ENCODE peak calls at places on chromosomes 4 and X, in nine cellular contexts. O, D, I, K, Q, S, H, A and Z are unnamed samples. For H3K27me3, the result is how much of the 10 kb centered on the place peaks cover.

GRCh38 chrX:69424161-69424560 is 80.0 kb upstream of the NALF2 start:
- DNase-seq in A (no peak), O (peak), D (no peak), Q (no peak), S (no peak), K (peak), H (no peak), I (no peak), Z (peak)

GRCh38 chrX:39936886-39937770 is 160.6 kb downstream of the BCOR start:
- DNase-seq in D (no peak), O (no peak), I (no peak), S (no peak), A (no peak), Q (no peak), K (no peak), H (no peak), Z (no peak)

GRCh38 chr4:101155368-101155767 is 192.0 kb downstream of the PPP3CA start:
- DNase-seq in Q (no peak), D (peak), O (peak), H (no peak), S (no peak), I (no peak), A (no peak), K (peak), Z (peak)

GRCh38 chr4:64564126-64564525 is 154.9 kb upstream of the TECRL start:
- DNase-seq in I (no peak), K (no peak), H (no peak), O (peak), A (no peak), S (no peak), D (peak), Q (no peak), Z (peak)

GRCh38 chr4:142160509-142160908 is 524.1 kb downstream of the IL15 start:
- DNase-seq in K (peak), I (no peak), D (peak), A (no peak), O (no peak), Q (no peak), H (no peak), S (no peak), Z (no peak)

GRCh38 chr4:145289403-145290076 is 109.2 kb upstream of the OTUD4 start:
- DNase-seq in Q (no peak), S (no peak), K (peak), I (no peak), O (peak), D (peak), A (no peak), H (no peak), Z (no peak)

GRCh38 chr4:159368320-159368719 is 265.4 kb downstream of the RAPGEF2 start:
- DNase-seq in K (no peak), D (no peak), I (no peak), H (no peak), S (no peak), O (no peak), A (no peak), Q (no peak), Z (no peak)

GRCh38 chr4:152935661-152936445 is at the start of gene FHDC1:
- DNase-seq in A (no peak), H (no peak), O (peak), I (peak), Q (no peak), D (peak), K (peak), S (no peak), Z (no peak)

GRCh38 chr4:22733816-22734215 is 41.1 kb downstream of the GBA3 start:
- DNase-seq in D (no peak), A (no peak), K (no peak), S (no peak), H (no peak), I (no peak), Q (no peak), O (no peak), Z (no peak)

GRCh38 chr4:30946288-30946687 is 226.1 kb downstream of the PCDH7 start:
- DNase-seq in D (no peak), S (no peak), A (no peak), Q (no peak), H (no peak), I (no peak), O (no peak), K (no peak), Z (no peak)

GRCh38 chr4:113607998-113608397 is 153.5 kb downstream of the CAMK2D start:
- DNase-seq in H (no peak), O (no peak), Q (no peak), D (no peak), I (no peak), A (no peak), K (no peak), S (no peak), Z (no peak)

GRCh38 chrX:19810809-19811208 is 76.6 kb downstream of the SH3KBP1 start:
- DNase-seq in Q (no peak), O (peak), A (no peak), H (no peak), S (no peak), D (no peak), I (no peak), K (peak), Z (no peak)

GRCh38 chr4:143352052-143352451 is 15.4 kb downstream of the GAB1 start:
- DNase-seq in H (no peak), Q (no peak), I (no peak), A (no peak), K (no peak), D (peak), S (no peak), O (no peak), Z (peak)

GRCh38 chr4:2250003-2250763 is 8.3 kb upstream of the HAUS3 start:
- DNase-seq in H (no peak), Q (no peak), S (no peak), O (no peak), K (no peak), I (no peak), D (no peak), A (no peak), Z (no peak)

GRCh38 chr4:119068529-119068962 is 67.1 kb upstream of the MYOZ2 start:
- DNase-seq in K (peak), D (peak), H (no peak), I (no peak), A (no peak), Q (no peak), O (peak), S (no peak), Z (no peak)

GRCh38 chrX:17803449-17803848 is 57.6 kb downstream of the RAI2 start:
- DNase-seq in I (no peak), K (no peak), D (no peak), S (no peak), H (no peak), O (no peak), A (no peak), Q (no peak), Z (no peak)

GRCh38 chr4:23932935-23933334 is 43.1 kb upstream of the PPARGC1A start:
- DNase-seq in H (no peak), S (no peak), D (peak), Q (no peak), I (no peak), A (no peak), O (peak), K (no peak), Z (no peak)

GRCh38 chr4:149183638-149184037 is 632.0 kb downstream of the IQCM start:
- DNase-seq in H (no peak), D (no peak), Q (no peak), O (no peak), A (no peak), K (no peak), I (no peak), S (no peak), Z (no peak)

GRCh38 chr4:26139310-26139924 is 181.4 kb upstream of the RBPJ start:
- DNase-seq in A (no peak), Q (no peak), H (no peak), D (no peak), I (no peak), S (no peak), O (no peak), K (no peak), Z (no peak)

GRCh38 chr4:81421346-81422218 is 50.1 kb downstream of the RASGEF1B start:
- DNase-seq in Q (no peak), H (no peak), D (peak), O (no peak), S (no peak), I (peak), K (no peak), A (no peak), Z (no peak)

GRCh38 chr4:143282170-143282760 is 54.4 kb upstream of the GAB1 start:
- DNase-seq in A (no peak), O (no peak), K (peak), S (peak), D (no peak), I (no peak), Q (peak), H (peak), Z (no peak)

GRCh38 chr4:19927381-19927780 is 324.3 kb upstream of the SLIT2 start:
- DNase-seq in Q (no peak), O (peak), I (no peak), D (peak), A (no peak), K (peak), H (no peak), S (no peak), Z (no peak)

GRCh38 chr4:6829077-6829476 is 46.5 kb downstream of the KIAA0232 start:
- DNase-seq in D (no peak), H (no peak), O (no peak), A (no peak), Q (no peak), I (no peak), S (no peak), K (no peak), Z (no peak)

DNA sequence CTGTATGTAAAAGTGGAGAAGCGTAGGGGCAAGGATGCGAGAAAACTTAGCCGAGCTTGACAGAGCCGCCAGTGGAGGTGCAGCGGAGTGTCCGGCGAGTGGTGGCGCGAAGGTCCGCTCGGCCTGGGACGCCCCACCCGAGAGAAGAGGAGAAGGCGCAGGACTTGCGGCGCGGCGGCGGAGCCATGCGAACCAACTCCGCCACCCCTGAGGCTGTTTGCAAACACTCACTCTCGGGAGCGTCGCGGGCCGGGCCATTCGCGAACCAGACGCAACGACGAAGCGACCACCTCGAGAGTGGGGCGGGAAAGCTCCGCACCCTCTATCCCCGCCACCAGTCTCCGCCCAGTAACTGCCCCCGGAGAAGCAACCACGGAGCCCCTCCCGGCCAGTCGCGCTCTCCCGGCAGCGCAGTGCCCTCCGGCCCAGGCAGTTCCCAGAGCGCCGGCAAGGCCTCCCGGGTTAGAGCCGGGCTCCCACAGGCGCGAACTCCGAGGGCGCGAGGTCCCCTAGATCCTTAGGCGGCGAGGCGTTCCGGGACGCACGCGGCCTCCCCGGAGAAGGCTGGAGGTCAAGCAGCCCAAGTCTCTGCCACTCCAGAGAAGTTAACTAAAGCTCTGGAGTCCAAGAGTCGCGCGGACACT is 2.2 kb upstream of the MAB21L2 start:
- DNase-seq in O (peak), I (no peak), Q (peak), K (peak), A (no peak), H (peak), D (peak), S (peak), Z (no peak)
- H3K27me3 ChIP-seq in O (under half), I (under half), Q (under half), K (under half), A (under half), H (under half), D (under half), S (under half), Z (under half)

GRCh38 chr4:133151681-133152329 is 2.7 kb downstream of the PCDH10 start:
- DNase-seq in Q (no peak), O (peak), D (peak), H (peak), A (no peak), S (no peak), K (peak), I (no peak), Z (peak)
- H3K27me3 ChIP-seq in Q (half or more), O (under half), D (under half), H (under half), A (under half), S (half or more), K (under half), I (under half), Z (under half)

GRCh38 chrX:11509786-11510185 is 155.9 kb downstream of the ARHGAP6 start:
- DNase-seq in I (no peak), S (no peak), D (peak), Q (no peak), O (peak), K (peak), H (no peak), A (no peak), Z (peak)
- H3K27me3 ChIP-seq in I (under half), S (under half), D (under half), Q (under half), O (under half), K (under half), H (under half), A (under half), Z (under half)

DNA sequence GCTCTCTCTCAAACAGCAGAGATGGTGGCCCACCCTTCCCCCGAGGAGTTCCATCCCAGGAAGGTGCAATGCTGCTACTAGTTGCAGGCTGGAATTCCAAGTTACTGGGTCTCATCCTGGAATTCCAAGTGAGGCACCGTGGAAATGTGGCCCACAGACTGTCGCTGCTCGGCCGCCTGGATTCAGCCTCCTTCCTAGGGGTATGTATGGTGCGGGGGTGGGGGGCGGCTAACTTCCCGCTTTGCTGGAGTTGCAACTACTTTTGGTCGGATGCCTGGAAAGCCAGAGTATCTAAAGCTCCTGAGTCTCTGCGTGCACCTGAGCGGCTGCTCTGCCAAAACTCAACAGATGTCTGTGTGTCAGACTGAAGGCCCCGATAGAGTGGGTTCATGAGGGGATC is 1146.2 kb downstream of the RPA4 start:
- DNase-seq in A (no peak), K (no peak), H (no peak), Q (no peak), D (no peak), I (no peak), S (no peak), O (no peak), Z (no peak)
- H3K27me3 ChIP-seq in A (under half), K (under half), H (under half), Q (under half), D (under half), I (under half), S (under half), O (under half), Z (under half)

DNA sequence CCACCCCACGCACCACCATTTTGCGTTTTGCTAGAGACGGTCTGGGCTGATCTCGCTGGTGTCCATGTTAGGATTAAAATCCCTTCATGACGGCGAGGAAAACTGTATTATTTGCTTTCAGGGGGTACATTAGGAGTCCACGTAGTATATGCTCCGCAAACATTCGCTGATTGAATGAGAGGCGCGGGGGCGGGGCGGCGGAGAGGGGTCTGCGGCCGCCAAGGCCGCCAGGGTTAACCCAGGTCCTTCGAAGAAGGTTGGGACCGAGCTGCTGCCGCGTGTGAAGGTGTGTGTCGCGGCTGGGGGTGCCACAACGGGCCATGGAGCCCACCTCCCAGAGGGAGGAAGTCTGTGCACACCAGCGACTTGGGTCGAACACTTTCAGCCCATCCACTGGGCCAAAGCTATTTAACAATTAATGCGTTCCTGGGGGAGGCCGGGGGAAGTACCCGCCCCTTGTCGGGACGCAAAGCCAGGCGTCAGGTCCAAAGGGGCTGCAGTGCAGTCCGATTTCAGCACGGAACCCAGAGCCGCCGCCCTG is 6.4 kb upstream of the PITX2 start:
- DNase-seq in K (peak), S (no peak), H (no peak), A (no peak), Q (no peak), O (no peak), D (no peak), I (no peak), Z (no peak)
- H3K27me3 ChIP-seq in K (half or more), S (half or more), H (half or more), A (under half), Q (half or more), O (under half), D (half or more), I (under half), Z (half or more)